ENCODE peak calls at places on chromosomes 16 and 17, in seven cellular contexts. One of them, this sample, is unnamed.

GRCh38 chr17:66953661-66954060 is 10.8 kb upstream of the CACNG4 start:
- DNase-seq in pancreas: no peak
- DNase-seq in astrocyte of the spinal cord: no peak
- DNase-seq in lower leg skin: no peak
- DNase-seq in Peyer's patch: no peak
- DNase-seq in transverse colon: no peak
- DNase-seq in stomach: no peak
- DNase-seq in this sample: no peak

GRCh38 chr17:494601-495195 is 142.1 kb upstream of the RPH3AL start:
- DNase-seq in Peyer's patch: no peak
- DNase-seq in lower leg skin: no peak
- DNase-seq in transverse colon: no peak
- DNase-seq in pancreas: no peak
- DNase-seq in stomach: no peak
- DNase-seq in astrocyte of the spinal cord: no peak
- DNase-seq in this sample: no peak

GRCh38 chr17:43830510-43831145 is 2.3 kb downstream of the MPP3 start:
- DNase-seq in pancreas: no peak
- DNase-seq in lower leg skin: no peak
- DNase-seq in stomach: no peak
- DNase-seq in astrocyte of the spinal cord: no peak
- DNase-seq in Peyer's patch: no peak
- DNase-seq in transverse colon: no peak
- DNase-seq in this sample: no peak

GRCh38 chr17:18000044-18000443 is 27.4 kb downstream of the DRC3 start:
- DNase-seq in lower leg skin: no peak
- DNase-seq in Peyer's patch: no peak
- DNase-seq in stomach: no peak
- DNase-seq in pancreas: no peak
- DNase-seq in transverse colon: no peak
- DNase-seq in astrocyte of the spinal cord: no peak
- DNase-seq in this sample: no peak

GRCh38 chr16:84053237-84053636 is 10.6 kb upstream of the SLC38A8 start:
- DNase-seq in pancreas: no peak
- DNase-seq in stomach: no peak
- DNase-seq in Peyer's patch: peak; percentile 23
- DNase-seq in lower leg skin: peak; percentile 72
- DNase-seq in transverse colon: peak; percentile 1
- DNase-seq in astrocyte of the spinal cord: no peak
- DNase-seq in this sample: no peak

GRCh38 chr16:28105954-28106353 is 42.4 kb upstream of the GSG1L start:
- DNase-seq in lower leg skin: peak; percentile 61
- DNase-seq in pancreas: no peak
- DNase-seq in Peyer's patch: peak; percentile 32
- DNase-seq in transverse colon: no peak
- DNase-seq in stomach: no peak
- DNase-seq in astrocyte of the spinal cord: no peak
- DNase-seq in this sample: no peak

GRCh38 chr17:67440311-67441051 is 63.4 kb downstream of the PITPNC1 start:
- DNase-seq in stomach: no peak
- DNase-seq in pancreas: no peak
- DNase-seq in astrocyte of the spinal cord: no peak
- DNase-seq in transverse colon: no peak
- DNase-seq in Peyer's patch: no peak
- DNase-seq in lower leg skin: no peak
- DNase-seq in this sample: no peak

GRCh38 chr16:81997738-81998137 is 13.5 kb downstream of the SDR42E1 start:
- DNase-seq in astrocyte of the spinal cord: peak; percentile 84
- DNase-seq in transverse colon: no peak
- DNase-seq in Peyer's patch: no peak
- DNase-seq in lower leg skin: no peak
- DNase-seq in stomach: no peak
- DNase-seq in pancreas: no peak
- DNase-seq in this sample: peak; percentile 11

GRCh38 chr17:78368348-78368747 is 8.5 kb upstream of the SOCS3 start:
- DNase-seq in astrocyte of the spinal cord: no peak
- DNase-seq in transverse colon: no peak
- DNase-seq in lower leg skin: no peak
- DNase-seq in stomach: no peak
- DNase-seq in Peyer's patch: no peak
- DNase-seq in pancreas: no peak
- DNase-seq in this sample: no peak

GRCh38 chr17:38353084-38353604 is 1.5 kb downstream of the SOCS7 start:
- DNase-seq in Peyer's patch: no peak
- DNase-seq in lower leg skin: no peak
- DNase-seq in stomach: no peak
- DNase-seq in astrocyte of the spinal cord: no peak
- DNase-seq in transverse colon: no peak
- DNase-seq in pancreas: no peak
- DNase-seq in this sample: no peak

GRCh38 chr17:27759528-27759927 is 40.8 kb downstream of the NOS2 start:
- DNase-seq in astrocyte of the spinal cord: no peak
- DNase-seq in lower leg skin: no peak
- DNase-seq in pancreas: no peak
- DNase-seq in Peyer's patch: no peak
- DNase-seq in transverse colon: no peak
- DNase-seq in stomach: no peak
- DNase-seq in this sample: no peak

GRCh38 chr17:13490427-13490826 is 111.3 kb downstream of the HS3ST3A1 start:
- DNase-seq in transverse colon: no peak
- DNase-seq in astrocyte of the spinal cord: no peak
- DNase-seq in lower leg skin: no peak
- DNase-seq in pancreas: no peak
- DNase-seq in stomach: no peak
- DNase-seq in Peyer's patch: no peak
- DNase-seq in this sample: no peak

GRCh38 chr16:87638736-87639135 is 36.4 kb downstream of the JPH3 start:
- DNase-seq in Peyer's patch: no peak
- DNase-seq in transverse colon: no peak
- DNase-seq in astrocyte of the spinal cord: no peak
- DNase-seq in stomach: no peak
- DNase-seq in lower leg skin: no peak
- DNase-seq in pancreas: peak; percentile 15
- DNase-seq in this sample: no peak

GRCh38 chr17:60231234-60231633 is 81.5 kb downstream of the CA4 start:
- DNase-seq in Peyer's patch: no peak
- DNase-seq in transverse colon: no peak
- DNase-seq in pancreas: no peak
- DNase-seq in lower leg skin: no peak
- DNase-seq in astrocyte of the spinal cord: peak; percentile 39
- DNase-seq in stomach: no peak
- DNase-seq in this sample: no peak

GRCh38 chr16:490768-491167 is 36.7 kb upstream of the CAPN15 start:
- DNase-seq in pancreas: no peak
- DNase-seq in transverse colon: no peak
- DNase-seq in stomach: no peak
- DNase-seq in lower leg skin: no peak
- DNase-seq in astrocyte of the spinal cord: no peak
- DNase-seq in Peyer's patch: no peak
- DNase-seq in this sample: no peak

GRCh38 chr17:37176683-37177082 is 199.1 kb upstream of the C17orf78 start:
- DNase-seq in transverse colon: no peak
- DNase-seq in Peyer's patch: no peak
- DNase-seq in lower leg skin: no peak
- DNase-seq in stomach: no peak
- DNase-seq in pancreas: no peak
- DNase-seq in astrocyte of the spinal cord: peak; percentile 61
- DNase-seq in this sample: no peak

GRCh38 chr16:21580807-21581206 is 18.6 kb upstream of the METTL9 start:
- DNase-seq in astrocyte of the spinal cord: no peak
- DNase-seq in stomach: no peak
- DNase-seq in Peyer's patch: no peak
- DNase-seq in pancreas: no peak
- DNase-seq in lower leg skin: no peak
- DNase-seq in transverse colon: no peak
- DNase-seq in this sample: no peak

GRCh38 chr17:31877341-31877740 is 18.3 kb upstream of the COPRS start:
- DNase-seq in lower leg skin: no peak
- DNase-seq in astrocyte of the spinal cord: peak; percentile 43
- DNase-seq in Peyer's patch: no peak
- DNase-seq in pancreas: no peak
- DNase-seq in transverse colon: no peak
- DNase-seq in stomach: no peak
- DNase-seq in this sample: no peak

GRCh38 chr17:3012926-3013581 is 50.4 kb downstream of the OR1D5 start:
- DNase-seq in Peyer's patch: peak; percentile 67
- DNase-seq in stomach: peak; percentile 63
- DNase-seq in transverse colon: peak; percentile 70
- DNase-seq in pancreas: peak; percentile 78
- DNase-seq in astrocyte of the spinal cord: peak; percentile 23
- DNase-seq in lower leg skin: no peak
- DNase-seq in this sample: no peak

GRCh38 chr16:67449328-67449727 is 18.4 kb downstream of the HSD11B2 start:
- DNase-seq in Peyer's patch: no peak
- DNase-seq in astrocyte of the spinal cord: no peak
- DNase-seq in transverse colon: no peak
- DNase-seq in pancreas: no peak
- DNase-seq in stomach: no peak
- DNase-seq in lower leg skin: no peak
- DNase-seq in this sample: no peak

GRCh38 chr16:53054670-53055485 is at the start of gene CHD9:
- DNase-seq in stomach: peak; percentile 89
- DNase-seq in astrocyte of the spinal cord: peak; percentile 89
- DNase-seq in pancreas: peak; percentile 94
- DNase-seq in Peyer's patch: peak; percentile 91
- DNase-seq in lower leg skin: peak; percentile 96
- DNase-seq in transverse colon: peak; percentile 87
- DNase-seq in this sample: peak; percentile 55

GRCh38 chr17:38729368-38729885 is 714 bp upstream of the CISD3 start:
- DNase-seq in lower leg skin: no peak
- DNase-seq in stomach: no peak
- DNase-seq in pancreas: no peak
- DNase-seq in astrocyte of the spinal cord: no peak
- DNase-seq in Peyer's patch: no peak
- DNase-seq in transverse colon: no peak
- DNase-seq in this sample: no peak

GRCh38 chr16:19011169-19011731 is 27.5 kb downstream of the TMC7 start:
- DNase-seq in pancreas: no peak
- DNase-seq in transverse colon: no peak
- DNase-seq in lower leg skin: no peak
- DNase-seq in astrocyte of the spinal cord: no peak
- DNase-seq in Peyer's patch: no peak
- DNase-seq in stomach: no peak
- DNase-seq in this sample: no peak
- H3K4me3 ChIP-seq in pancreas: no peak overlapping the region
- H3K4me3 ChIP-seq in transverse colon: no peak overlapping the region
- H3K4me3 ChIP-seq in lower leg skin: no peak overlapping the region
- H3K4me3 ChIP-seq in astrocyte of the spinal cord: no peak overlapping the region
- H3K4me3 ChIP-seq in Peyer's patch: no peak overlapping the region
- H3K4me3 ChIP-seq in stomach: no peak overlapping the region
- H3K4me3 ChIP-seq in this sample: no peak overlapping the region

GRCh38 chr17:62723842-62724241 is 84.3 kb downstream of the MARCHF10 start:
- DNase-seq in astrocyte of the spinal cord: no peak
- DNase-seq in pancreas: no peak
- DNase-seq in lower leg skin: no peak
- DNase-seq in Peyer's patch: no peak
- DNase-seq in transverse colon: no peak
- DNase-seq in stomach: no peak
- DNase-seq in this sample: no peak
- TF ChIP-seq CTCF in astrocyte of the spinal cord: no peak
- TF ChIP-seq CTCF in pancreas: no peak
- TF ChIP-seq CTCF in lower leg skin: no peak
- TF ChIP-seq CTCF in Peyer's patch: no peak
- TF ChIP-seq CTCF in transverse colon: no peak
- TF ChIP-seq CTCF in stomach: no peak
- TF ChIP-seq CTCF in this sample: no peak

DNA sequence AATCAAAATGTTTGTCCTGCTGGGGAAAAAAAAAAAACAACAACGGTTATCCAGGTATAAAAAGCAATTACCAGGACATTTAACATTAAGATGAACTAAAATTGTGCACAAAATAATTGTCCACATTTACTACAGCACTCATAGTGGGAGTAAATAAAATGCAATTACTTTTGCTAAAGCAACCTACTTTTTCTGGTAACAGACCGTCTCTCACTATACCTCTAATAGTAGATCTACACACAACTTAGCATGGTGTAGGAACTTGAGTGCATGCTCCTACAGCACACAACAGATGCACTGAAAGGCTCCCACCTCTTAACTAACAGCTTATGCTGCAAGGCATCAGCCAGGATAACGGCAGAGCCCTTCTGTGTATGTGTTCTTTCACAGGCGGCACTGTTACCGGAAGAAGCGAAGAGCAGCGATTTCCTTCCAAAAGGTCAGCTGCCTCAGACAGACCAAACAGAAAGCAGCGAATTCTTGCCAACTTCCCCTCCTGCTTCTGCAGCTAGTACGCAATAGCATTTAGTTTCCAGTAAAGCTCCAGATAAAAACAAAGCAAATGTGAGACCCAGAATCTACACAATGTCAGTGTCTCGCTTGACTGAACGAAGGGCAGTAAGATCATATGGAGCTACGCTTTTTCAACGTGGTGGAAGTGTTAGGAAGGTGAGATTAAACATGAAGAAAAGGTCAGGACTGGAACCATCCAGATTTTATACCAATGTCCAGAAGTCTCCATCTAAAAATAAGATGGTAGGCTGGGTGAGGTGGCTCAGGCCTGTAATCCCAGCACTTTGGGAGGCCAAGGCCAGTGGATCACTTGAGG is 27.6 kb downstream of the STAT5B start:
- DNase-seq in stomach: peak; percentile 81
- DNase-seq in transverse colon: peak; percentile 79
- DNase-seq in astrocyte of the spinal cord: peak; percentile 82
- DNase-seq in lower leg skin: peak; percentile 93
- DNase-seq in pancreas: no peak
- DNase-seq in Peyer's patch: no peak
- DNase-seq in this sample: peak; percentile 78
- H3K4me3 ChIP-seq in stomach: peak overlapping the region; percentile 12
- H3K4me3 ChIP-seq in transverse colon: peak overlapping the region; percentile 36
- H3K4me3 ChIP-seq in astrocyte of the spinal cord: no peak overlapping the region
- H3K4me3 ChIP-seq in lower leg skin: no peak overlapping the region
- H3K4me3 ChIP-seq in pancreas: peak overlapping the region; percentile 14
- H3K4me3 ChIP-seq in Peyer's patch: peak overlapping the region; percentile 29
- H3K4me3 ChIP-seq in this sample: peak overlapping the region; percentile 52

DNA sequence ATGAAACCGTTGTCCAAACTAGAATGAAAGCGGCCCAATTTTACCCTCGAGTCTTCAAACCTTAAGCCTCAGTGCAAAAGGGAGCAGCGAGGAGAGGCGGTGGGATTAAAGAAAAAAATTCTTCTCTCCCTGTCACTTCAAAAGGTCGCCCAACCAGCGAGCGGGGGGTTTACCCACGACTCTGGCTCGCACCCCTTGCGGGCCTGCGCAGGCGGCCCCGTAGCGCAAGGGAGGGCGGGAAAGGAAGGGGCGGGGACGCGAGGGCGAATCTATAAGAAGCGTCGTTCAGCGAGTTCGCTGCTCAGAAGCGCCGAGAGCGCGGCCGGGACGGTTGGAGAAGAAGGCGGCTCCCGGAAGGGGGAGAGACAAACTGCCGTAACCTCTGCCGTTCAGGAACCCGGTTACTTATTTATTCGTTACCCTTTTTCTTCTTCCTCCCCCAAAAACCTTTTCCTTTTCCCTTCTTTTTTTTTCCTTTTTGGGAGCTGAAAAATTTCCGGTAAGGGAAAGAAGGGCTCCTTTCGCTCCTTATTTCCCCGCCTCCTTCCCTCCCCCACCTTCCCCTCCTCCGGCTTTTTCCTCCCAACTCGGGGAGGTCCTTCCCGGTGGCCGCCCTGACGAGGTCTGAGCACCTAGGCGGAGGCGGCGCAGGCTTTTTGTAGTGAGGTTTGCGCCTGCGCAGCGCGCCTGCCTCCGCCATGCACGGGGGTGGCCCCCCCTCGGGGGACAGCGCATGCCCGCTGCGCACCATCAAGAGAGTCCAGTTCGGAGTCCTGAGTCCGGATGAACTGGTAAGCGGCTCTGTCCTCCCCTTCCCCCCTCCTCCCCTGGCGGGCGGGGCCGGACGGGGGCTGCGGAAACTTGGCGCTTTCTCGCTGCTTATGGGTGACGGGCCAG is at the start of gene POLR2A:
- DNase-seq in lower leg skin: peak; percentile 99
- DNase-seq in astrocyte of the spinal cord: peak; percentile 99
- DNase-seq in pancreas: peak; percentile 99
- DNase-seq in stomach: peak; percentile 98
- DNase-seq in Peyer's patch: peak; percentile 98
- DNase-seq in transverse colon: peak; percentile 99
- DNase-seq in this sample: peak; percentile 96
- TF ChIP-seq CTCF in lower leg skin: no peak
- TF ChIP-seq CTCF in astrocyte of the spinal cord: no peak
- TF ChIP-seq CTCF in pancreas: no peak
- TF ChIP-seq CTCF in stomach: no peak
- TF ChIP-seq CTCF in Peyer's patch: no peak
- TF ChIP-seq CTCF in transverse colon: no peak
- TF ChIP-seq CTCF in this sample: no peak

This sample was measured in AG04450.